ENCODE peak calls at places on chromosomes 5 and 9, in ten cellular contexts. S, Y, E, G, B, W, Q, P, I and Z are unnamed samples.

GRCh38 chr9:105964171-105964570 is 269.8 kb downstream of the TMEM38B start:
- DNase-seq in G (no peak), Y (no peak), W (no peak), E (no peak), S (no peak), P (no peak), B (no peak), I (no peak), Q (no peak), Z (no peak)

GRCh38 chr5:131579917-131580671 is 54.9 kb downstream of the RAPGEF6 start:
- DNase-seq in P (no peak), Y (no peak), E (no peak), I (no peak), Q (no peak), G (no peak), B (no peak), S (no peak), W (no peak), Z (no peak)

GRCh38 chr9:129889936-129890717 is 54.9 kb downstream of the USP20 start:
- DNase-seq in W (no peak), Y (no peak), E (no peak), S (no peak), B (no peak), G (no peak), Q (no peak), I (peak; percentile 80), P (no peak), Z (no peak)

GRCh38 chr5:145778144-145778900 is 56.8 kb downstream of the PRELID2 start:
- DNase-seq in Y (no peak), S (no peak), I (no peak), W (no peak), E (no peak), Q (no peak), P (no peak), G (no peak), B (no peak), Z (no peak)

GRCh38 chr9:128146591-128147120 is 2.6 kb upstream of the LCN2 start:
- DNase-seq in W (no peak), G (no peak), I (no peak), E (no peak), Y (no peak), S (no peak), P (no peak), B (no peak), Q (no peak), Z (no peak)

GRCh38 chr9:38368731-38369130 is 23.8 kb upstream of the ALDH1B1 start:
- DNase-seq in W (no peak), P (no peak), B (no peak), G (no peak), Y (no peak), E (no peak), S (no peak), I (no peak), Q (no peak), Z (no peak)

GRCh38 chr9:136081113-136081825 is 13.8 kb downstream of the NACC2 start:
- DNase-seq in Y (peak; percentile 20), B (no peak), W (no peak), G (no peak), S (no peak), E (no peak), P (no peak), Q (peak; percentile 74), I (no peak), Z (no peak)

GRCh38 chr9:113997610-113998009 is 80.5 kb downstream of the AMBP start:
- DNase-seq in B (no peak), W (no peak), Y (peak; percentile 3), E (no peak), P (no peak), Q (no peak), S (no peak), I (peak; percentile 24), G (no peak), Z (no peak)

GRCh38 chr9:30575691-30576090 is 1808.8 kb upstream of the ACO1 start:
- DNase-seq in G (no peak), W (no peak), S (no peak), P (no peak), Y (no peak), Q (no peak), E (no peak), B (no peak), I (no peak), Z (no peak)